ENCODE peak calls at places on chromosomes 2 and 18, in seven cellular contexts. One of them, this sample, is unnamed.
A peak's percentile ranks its signal among the peaks of the same experiment; 100 is the strongest.

GRCh38 chr2:25365241-25365640 is 23.5 kb upstream of the DNMT3A start:
- DNase-seq in GM12891: no peak
- DNase-seq in NB4: no peak
- DNase-seq in lower leg skin: no peak
- DNase-seq in tibial nerve: no peak
- DNase-seq in A549: no peak
- DNase-seq in IMR-90: no peak
- DNase-seq in this sample: no peak

GRCh38 chr2:1714291-1715064 is 29.8 kb downstream of the PXDN start:
- DNase-seq in NB4: no peak
- DNase-seq in IMR-90: no peak
- DNase-seq in lower leg skin: peak; percentile 75
- DNase-seq in tibial nerve: no peak
- DNase-seq in GM12891: no peak
- DNase-seq in A549: no peak
- DNase-seq in this sample: no peak

GRCh38 chr2:97919858-97920257 is 75.9 kb downstream of the TMEM131 start:
- DNase-seq in tibial nerve: no peak
- DNase-seq in lower leg skin: no peak
- DNase-seq in NB4: no peak
- DNase-seq in GM12891: no peak
- DNase-seq in IMR-90: no peak
- DNase-seq in A549: no peak
- DNase-seq in this sample: no peak

GRCh38 chr2:3605013-3605961 is 10.4 kb downstream of the COLEC11 start:
- DNase-seq in GM12891: no peak
- DNase-seq in tibial nerve: no peak
- DNase-seq in A549: peak; percentile 95
- DNase-seq in lower leg skin: peak; percentile 72
- DNase-seq in IMR-90: no peak
- DNase-seq in NB4: peak; percentile 87
- DNase-seq in this sample: peak; percentile 79

GRCh38 chr2:174561283-174562275 is 36.0 kb downstream of the WIPF1 start:
- DNase-seq in tibial nerve: no peak
- DNase-seq in A549: no peak
- DNase-seq in IMR-90: peak; percentile 66
- DNase-seq in GM12891: no peak
- DNase-seq in lower leg skin: no peak
- DNase-seq in NB4: no peak
- DNase-seq in this sample: no peak

GRCh38 chr2:215751200-215751910 is 262.0 kb downstream of the MREG start:
- DNase-seq in lower leg skin: no peak
- DNase-seq in A549: no peak
- DNase-seq in IMR-90: peak; percentile 93
- DNase-seq in tibial nerve: no peak
- DNase-seq in GM12891: no peak
- DNase-seq in NB4: no peak
- DNase-seq in this sample: no peak

GRCh38 chr2:203492965-203493364 is 42.1 kb downstream of the RAPH1 start:
- DNase-seq in tibial nerve: no peak
- DNase-seq in NB4: no peak
- DNase-seq in lower leg skin: no peak
- DNase-seq in A549: no peak
- DNase-seq in GM12891: no peak
- DNase-seq in IMR-90: peak; percentile 32
- DNase-seq in this sample: no peak

GRCh38 chr18:57827646-57828045 is 24.5 kb upstream of the ATP8B1 start:
- DNase-seq in GM12891: no peak
- DNase-seq in IMR-90: no peak
- DNase-seq in NB4: no peak
- DNase-seq in A549: no peak
- DNase-seq in tibial nerve: no peak
- DNase-seq in lower leg skin: no peak
- DNase-seq in this sample: no peak

GRCh38 chr2:210503622-210504300 is 27.2 kb upstream of the LANCL1 start:
- DNase-seq in GM12891: no peak
- DNase-seq in A549: no peak
- DNase-seq in tibial nerve: no peak
- DNase-seq in lower leg skin: no peak
- DNase-seq in NB4: no peak
- DNase-seq in IMR-90: no peak
- DNase-seq in this sample: no peak

GRCh38 chr18:46755315-46756171 is 1.3 kb downstream of the ST8SIA5 start:
- DNase-seq in lower leg skin: no peak
- DNase-seq in A549: no peak
- DNase-seq in NB4: no peak
- DNase-seq in GM12891: no peak
- DNase-seq in tibial nerve: no peak
- DNase-seq in IMR-90: no peak
- DNase-seq in this sample: peak; percentile 15

GRCh38 chr18:76519156-76519549 is 24.1 kb upstream of the ZNF516 start:
- DNase-seq in tibial nerve: no peak
- DNase-seq in NB4: no peak
- DNase-seq in IMR-90: no peak
- DNase-seq in lower leg skin: no peak
- DNase-seq in A549: no peak
- DNase-seq in GM12891: no peak
- DNase-seq in this sample: peak; percentile 66

GRCh38 chr2:72149556-72150156 is 2.0 kb upstream of the CYP26B1 start:
- DNase-seq in lower leg skin: peak; percentile 90
- DNase-seq in IMR-90: peak; percentile 14
- DNase-seq in A549: no peak
- DNase-seq in tibial nerve: no peak
- DNase-seq in NB4: no peak
- DNase-seq in GM12891: no peak
- DNase-seq in this sample: no peak

GRCh38 chr18:8988262-8988871 is 114.1 kb upstream of the NDUFV2 start:
- DNase-seq in lower leg skin: peak; percentile 88
- DNase-seq in A549: peak; percentile 41
- DNase-seq in IMR-90: peak; percentile 69
- DNase-seq in NB4: peak; percentile 71
- DNase-seq in GM12891: peak; percentile 32
- DNase-seq in tibial nerve: no peak
- DNase-seq in this sample: peak; percentile 85

GRCh38 chr18:55323051-55323994 is 264.7 kb downstream of the TCF4 start:
- DNase-seq in IMR-90: peak; percentile 31
- DNase-seq in NB4: no peak
- DNase-seq in lower leg skin: no peak
- DNase-seq in GM12891: no peak
- DNase-seq in A549: no peak
- DNase-seq in tibial nerve: no peak
- DNase-seq in this sample: no peak

GRCh38 chr2:195709901-195710300 is 52.9 kb downstream of the SLC39A10 start:
- DNase-seq in IMR-90: peak; percentile 52
- DNase-seq in A549: no peak
- DNase-seq in GM12891: no peak
- DNase-seq in NB4: no peak
- DNase-seq in tibial nerve: no peak
- DNase-seq in lower leg skin: no peak
- DNase-seq in this sample: no peak

GRCh38 chr2:32485399-32485798 is 128.6 kb downstream of the BIRC6 start:
- DNase-seq in GM12891: no peak
- DNase-seq in lower leg skin: no peak
- DNase-seq in NB4: no peak
- DNase-seq in IMR-90: peak; percentile 36
- DNase-seq in A549: no peak
- DNase-seq in tibial nerve: no peak
- DNase-seq in this sample: no peak

GRCh38 chr18:45197526-45197970 is 417.7 kb upstream of the SLC14A2 start:
- DNase-seq in IMR-90: peak; percentile 46
- DNase-seq in tibial nerve: no peak
- DNase-seq in lower leg skin: no peak
- DNase-seq in GM12891: no peak
- DNase-seq in A549: no peak
- DNase-seq in NB4: peak; percentile 49
- DNase-seq in this sample: no peak

GRCh38 chr2:28408764-28409599 is 16.3 kb downstream of the FOSL2 start:
- DNase-seq in IMR-90: peak; percentile 44
- DNase-seq in lower leg skin: no peak
- DNase-seq in A549: no peak
- DNase-seq in tibial nerve: no peak
- DNase-seq in NB4: peak; percentile 44
- DNase-seq in GM12891: no peak
- DNase-seq in this sample: no peak

GRCh38 chr2:177254433-177255226 is 9.9 kb downstream of the NFE2L2 start:
- DNase-seq in lower leg skin: peak; percentile 68
- DNase-seq in tibial nerve: no peak
- DNase-seq in NB4: peak; percentile 51
- DNase-seq in GM12891: no peak
- DNase-seq in A549: no peak
- DNase-seq in IMR-90: peak; percentile 52
- DNase-seq in this sample: peak; percentile 67

GRCh38 chr2:235613671-235614070 is 119.8 kb downstream of the AGAP1 start:
- DNase-seq in tibial nerve: no peak
- DNase-seq in lower leg skin: no peak
- DNase-seq in A549: no peak
- DNase-seq in IMR-90: no peak
- DNase-seq in GM12891: no peak
- DNase-seq in NB4: no peak
- DNase-seq in this sample: no peak

GRCh38 chr2:54760310-54760709 is 36.8 kb downstream of the EML6 start:
- DNase-seq in IMR-90: no peak
- DNase-seq in NB4: no peak
- DNase-seq in lower leg skin: no peak
- DNase-seq in GM12891: no peak
- DNase-seq in tibial nerve: no peak
- DNase-seq in A549: no peak
- DNase-seq in this sample: no peak

GRCh38 chr2:185279999-185280398 is 458.6 kb upstream of the FSIP2 start:
- DNase-seq in IMR-90: peak; percentile 3
- DNase-seq in lower leg skin: no peak
- DNase-seq in GM12891: no peak
- DNase-seq in tibial nerve: no peak
- DNase-seq in NB4: peak; percentile 33
- DNase-seq in A549: no peak
- DNase-seq in this sample: no peak

GRCh38 chr2:105781274-105781673 is 36.6 kb downstream of the NCK2 start:
- DNase-seq in lower leg skin: peak; percentile 18
- DNase-seq in NB4: peak; percentile 55
- DNase-seq in tibial nerve: no peak
- DNase-seq in GM12891: no peak
- DNase-seq in A549: no peak
- DNase-seq in IMR-90: no peak
- DNase-seq in this sample: no peak

GRCh38 chr2:240819404-240820013 is 510 bp downstream of the KIF1A start:
- DNase-seq in tibial nerve: no peak
- DNase-seq in lower leg skin: peak; percentile 62
- DNase-seq in A549: no peak
- DNase-seq in NB4: no peak
- DNase-seq in GM12891: no peak
- DNase-seq in IMR-90: no peak
- DNase-seq in this sample: no peak

GRCh38 chr18:54672846-54673475 is 81.9 kb downstream of the DYNAP start:
- DNase-seq in lower leg skin: no peak
- DNase-seq in NB4: no peak
- DNase-seq in GM12891: no peak
- DNase-seq in A549: no peak
- DNase-seq in tibial nerve: no peak
- DNase-seq in IMR-90: no peak
- DNase-seq in this sample: no peak

DNA sequence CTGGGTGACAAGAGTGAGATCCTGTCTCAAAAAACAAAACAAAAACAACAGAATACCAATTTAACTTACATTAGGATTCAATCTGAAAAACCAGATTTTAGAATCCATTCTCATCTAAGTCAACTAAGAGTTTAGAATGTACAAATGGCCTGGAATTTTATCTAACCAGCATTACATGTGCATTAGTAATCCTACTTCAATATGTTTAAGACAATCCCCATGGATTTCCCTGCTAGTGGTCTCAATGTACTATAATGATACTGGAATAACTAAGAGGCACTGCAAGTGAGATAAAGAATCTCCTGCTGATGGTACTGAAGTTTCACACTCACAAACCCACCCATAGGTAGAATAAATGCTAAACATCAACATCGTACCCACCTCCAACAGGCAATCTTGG is 53.9 kb upstream of the DNER start:
- DNase-seq in A549: no peak
- DNase-seq in GM12891: no peak
- DNase-seq in lower leg skin: no peak
- DNase-seq in IMR-90: peak; percentile 46
- DNase-seq in tibial nerve: no peak
- DNase-seq in NB4: no peak
- DNase-seq in this sample: no peak
- TF ChIP-seq POLR2A in A549: no peak
- TF ChIP-seq POLR2A in GM12891: no peak
- TF ChIP-seq POLR2A in lower leg skin: no peak
- TF ChIP-seq POLR2A in IMR-90: no peak
- TF ChIP-seq POLR2A in tibial nerve: no peak
- TF ChIP-seq POLR2A in NB4: no peak
- TF ChIP-seq POLR2A in this sample: no peak

GRCh38 chr18:21505231-21505630 is 95.3 kb downstream of the ESCO1 start:
- DNase-seq in lower leg skin: no peak
- DNase-seq in A549: no peak
- DNase-seq in tibial nerve: no peak
- DNase-seq in IMR-90: no peak
- DNase-seq in NB4: no peak
- DNase-seq in GM12891: no peak
- DNase-seq in this sample: no peak

GRCh38 chr18:21499997-21500396 is 100.5 kb downstream of the ESCO1 start:
- DNase-seq in IMR-90: no peak
- DNase-seq in tibial nerve: no peak
- DNase-seq in lower leg skin: no peak
- DNase-seq in NB4: no peak
- DNase-seq in GM12891: no peak
- DNase-seq in A549: no peak
- DNase-seq in this sample: no peak

GRCh38 chr18:21508302-21508701 is 92.2 kb downstream of the ESCO1 start:
- DNase-seq in lower leg skin: no peak
- DNase-seq in tibial nerve: no peak
- DNase-seq in NB4: no peak
- DNase-seq in GM12891: no peak
- DNase-seq in A549: no peak
- DNase-seq in IMR-90: no peak
- DNase-seq in this sample: no peak

GRCh38 chr18:21502661-21503060 is 97.8 kb downstream of the ESCO1 start:
- DNase-seq in NB4: no peak
- DNase-seq in GM12891: no peak
- DNase-seq in tibial nerve: no peak
- DNase-seq in IMR-90: no peak
- DNase-seq in A549: no peak
- DNase-seq in lower leg skin: no peak
- DNase-seq in this sample: no peak
- TF ChIP-seq POLR2A in NB4: no peak
- TF ChIP-seq POLR2A in GM12891: no peak
- TF ChIP-seq POLR2A in tibial nerve: no peak
- TF ChIP-seq POLR2A in IMR-90: no peak
- TF ChIP-seq POLR2A in A549: no peak
- TF ChIP-seq POLR2A in lower leg skin: no peak
- TF ChIP-seq POLR2A in this sample: no peak

GRCh38 chr2:74653985-74654882 is at the start of gene SEMA4F:
- DNase-seq in IMR-90: peak; percentile 89
- DNase-seq in A549: peak; percentile 96
- DNase-seq in tibial nerve: peak; percentile 89
- DNase-seq in GM12891: peak; percentile 96
- DNase-seq in NB4: peak; percentile 94
- DNase-seq in lower leg skin: peak; percentile 98
- DNase-seq in this sample: peak; percentile 83
- TF ChIP-seq POLR2A in IMR-90: no peak
- TF ChIP-seq POLR2A in A549: peak; percentile 84
- TF ChIP-seq POLR2A in tibial nerve: no peak
- TF ChIP-seq POLR2A in GM12891: no peak
- TF ChIP-seq POLR2A in NB4: peak; percentile 39
- TF ChIP-seq POLR2A in lower leg skin: no peak
- TF ChIP-seq POLR2A in this sample: no peak

GRCh38 chr2:161165266-161165665 is 5.0 kb downstream of the TANK start:
- DNase-seq in NB4: no peak
- DNase-seq in A549: no peak
- DNase-seq in GM12891: no peak
- DNase-seq in IMR-90: peak; percentile 72
- DNase-seq in lower leg skin: no peak
- DNase-seq in tibial nerve: no peak
- DNase-seq in this sample: no peak
- TF ChIP-seq POLR2A in NB4: no peak
- TF ChIP-seq POLR2A in A549: no peak
- TF ChIP-seq POLR2A in GM12891: no peak
- TF ChIP-seq POLR2A in IMR-90: no peak
- TF ChIP-seq POLR2A in lower leg skin: no peak
- TF ChIP-seq POLR2A in tibial nerve: no peak
- TF ChIP-seq POLR2A in this sample: no peak